ENCODE peak calls at places on chromosomes 4 and X, in eight cellular contexts. One of them, this sample, is unnamed.

GRCh38 chr4:102815981-102816380 is 11.4 kb downstream of the UBE2D3 start:
- DNase-seq in cardiac muscle cell: no peak
- DNase-seq in heart left ventricle: no peak
- DNase-seq in sigmoid colon: no peak
- DNase-seq in mammary epithelial cell: peak
- DNase-seq in caudate nucleus: no peak
- DNase-seq in PC-9: no peak
- DNase-seq in hepatocyte: peak
- DNase-seq in this sample: no peak

GRCh38 chrX:40174594-40175415 is 77.0 kb upstream of the BCOR start:
- DNase-seq in heart left ventricle: peak
- DNase-seq in sigmoid colon: peak
- DNase-seq in caudate nucleus: peak
- DNase-seq in PC-9: peak
- DNase-seq in hepatocyte: peak
- DNase-seq in mammary epithelial cell: no peak
- DNase-seq in cardiac muscle cell: peak
- DNase-seq in this sample: no peak

GRCh38 chr4:25938251-25939186 is 24.5 kb downstream of the SMIM20 start:
- DNase-seq in cardiac muscle cell: no peak
- DNase-seq in caudate nucleus: no peak
- DNase-seq in hepatocyte: no peak
- DNase-seq in heart left ventricle: peak
- DNase-seq in mammary epithelial cell: peak
- DNase-seq in PC-9: no peak
- DNase-seq in sigmoid colon: no peak
- DNase-seq in this sample: peak

GRCh38 chr4:107902715-107903114 is 28.6 kb upstream of the CYP2U1 start:
- DNase-seq in mammary epithelial cell: no peak
- DNase-seq in caudate nucleus: no peak
- DNase-seq in sigmoid colon: no peak
- DNase-seq in hepatocyte: no peak
- DNase-seq in heart left ventricle: no peak
- DNase-seq in PC-9: no peak
- DNase-seq in cardiac muscle cell: no peak
- DNase-seq in this sample: no peak

GRCh38 chr4:89242864-89243740 is 64.5 kb downstream of the GPRIN3 start:
- DNase-seq in cardiac muscle cell: no peak
- DNase-seq in hepatocyte: no peak
- DNase-seq in caudate nucleus: no peak
- DNase-seq in heart left ventricle: no peak
- DNase-seq in sigmoid colon: no peak
- DNase-seq in mammary epithelial cell: no peak
- DNase-seq in PC-9: no peak
- DNase-seq in this sample: no peak

GRCh38 chrX:22534643-22535042 is 261.9 kb downstream of the CBLL2 start:
- DNase-seq in heart left ventricle: no peak
- DNase-seq in PC-9: no peak
- DNase-seq in mammary epithelial cell: peak
- DNase-seq in caudate nucleus: no peak
- DNase-seq in sigmoid colon: no peak
- DNase-seq in hepatocyte: no peak
- DNase-seq in cardiac muscle cell: no peak
- DNase-seq in this sample: peak

GRCh38 chrX:140766024-140766611 is 56.6 kb downstream of the LINC00632 start:
- DNase-seq in sigmoid colon: peak
- DNase-seq in hepatocyte: peak
- DNase-seq in PC-9: peak
- DNase-seq in cardiac muscle cell: peak
- DNase-seq in caudate nucleus: peak
- DNase-seq in mammary epithelial cell: peak
- DNase-seq in heart left ventricle: no peak
- DNase-seq in this sample: no peak

GRCh38 chr4:1399508-1400190 is 6.6 kb downstream of the NKX1-1 start:
- DNase-seq in sigmoid colon: peak
- DNase-seq in mammary epithelial cell: no peak
- DNase-seq in PC-9: no peak
- DNase-seq in cardiac muscle cell: no peak
- DNase-seq in caudate nucleus: no peak
- DNase-seq in hepatocyte: no peak
- DNase-seq in heart left ventricle: no peak
- DNase-seq in this sample: no peak

GRCh38 chrX:1249101-1249887 is 19.3 kb upstream of the CSF2RA start:
- DNase-seq in hepatocyte: peak
- DNase-seq in mammary epithelial cell: no peak
- DNase-seq in heart left ventricle: peak
- DNase-seq in sigmoid colon: peak
- DNase-seq in cardiac muscle cell: peak
- DNase-seq in PC-9: peak
- DNase-seq in caudate nucleus: no peak
- DNase-seq in this sample: no peak

DNA sequence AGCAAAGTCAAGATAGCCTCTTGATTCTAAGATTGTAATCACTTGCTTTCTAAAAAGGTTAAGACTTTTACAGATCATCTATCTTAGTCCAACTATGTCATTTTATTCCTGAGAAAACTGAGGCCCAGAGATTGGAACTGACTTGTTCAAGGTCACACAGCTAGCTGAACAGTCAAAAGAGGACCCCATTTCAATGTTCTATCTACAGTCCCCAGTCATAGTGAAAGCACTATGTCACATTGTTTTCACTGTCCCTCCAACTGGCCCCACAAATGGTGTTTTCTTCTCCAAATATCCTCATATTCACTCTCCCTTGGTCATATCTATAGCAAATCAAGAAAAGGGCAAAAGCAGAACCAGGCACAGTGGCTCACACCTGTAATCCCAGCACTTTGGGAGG is 145.2 kb downstream of the OPHN1 start:
- DNase-seq in cardiac muscle cell: no peak
- DNase-seq in sigmoid colon: no peak
- DNase-seq in hepatocyte: no peak
- DNase-seq in heart left ventricle: no peak
- DNase-seq in PC-9: no peak
- DNase-seq in caudate nucleus: no peak
- DNase-seq in mammary epithelial cell: no peak
- DNase-seq in this sample: no peak
- H3K27ac ChIP-seq in cardiac muscle cell: no peak
- H3K27ac ChIP-seq in sigmoid colon: no peak
- H3K27ac ChIP-seq in hepatocyte: no peak
- H3K27ac ChIP-seq in heart left ventricle: no peak
- H3K27ac ChIP-seq in PC-9: no peak
- H3K27ac ChIP-seq in caudate nucleus: no peak
- H3K27ac ChIP-seq in mammary epithelial cell: no peak
- H3K27ac ChIP-seq in this sample: no peak

GRCh38 chrX:154096140-154097002 is 1.1 kb downstream of the MECP2 start:
- DNase-seq in sigmoid colon: no peak
- DNase-seq in hepatocyte: peak
- DNase-seq in heart left ventricle: peak
- DNase-seq in mammary epithelial cell: peak
- DNase-seq in PC-9: peak
- DNase-seq in cardiac muscle cell: peak
- DNase-seq in caudate nucleus: peak
- DNase-seq in this sample: no peak
- H3K27ac ChIP-seq in sigmoid colon: peak
- H3K27ac ChIP-seq in hepatocyte: peak
- H3K27ac ChIP-seq in heart left ventricle: peak
- H3K27ac ChIP-seq in mammary epithelial cell: peak
- H3K27ac ChIP-seq in PC-9: no peak
- H3K27ac ChIP-seq in cardiac muscle cell: peak
- H3K27ac ChIP-seq in caudate nucleus: peak
- H3K27ac ChIP-seq in this sample: peak

GRCh38 chr4:2482693-2483092 is 13.8 kb downstream of the RNF4 start:
- DNase-seq in mammary epithelial cell: no peak
- DNase-seq in PC-9: no peak
- DNase-seq in sigmoid colon: no peak
- DNase-seq in heart left ventricle: peak
- DNase-seq in caudate nucleus: no peak
- DNase-seq in hepatocyte: no peak
- DNase-seq in cardiac muscle cell: no peak
- DNase-seq in this sample: no peak
- H3K27ac ChIP-seq in mammary epithelial cell: no peak
- H3K27ac ChIP-seq in PC-9: no peak
- H3K27ac ChIP-seq in sigmoid colon: peak
- H3K27ac ChIP-seq in heart left ventricle: peak
- H3K27ac ChIP-seq in caudate nucleus: peak
- H3K27ac ChIP-seq in hepatocyte: no peak
- H3K27ac ChIP-seq in cardiac muscle cell: no peak
- H3K27ac ChIP-seq in this sample: peak

GRCh38 chrX:41300758-41301437 is 33.1 kb upstream of the DDX3X start:
- DNase-seq in hepatocyte: no peak
- DNase-seq in mammary epithelial cell: no peak
- DNase-seq in caudate nucleus: no peak
- DNase-seq in PC-9: no peak
- DNase-seq in cardiac muscle cell: no peak
- DNase-seq in heart left ventricle: no peak
- DNase-seq in sigmoid colon: no peak
- DNase-seq in this sample: peak
- H3K27ac ChIP-seq in hepatocyte: peak
- H3K27ac ChIP-seq in mammary epithelial cell: no peak
- H3K27ac ChIP-seq in caudate nucleus: no peak
- H3K27ac ChIP-seq in PC-9: peak
- H3K27ac ChIP-seq in cardiac muscle cell: no peak
- H3K27ac ChIP-seq in heart left ventricle: no peak
- H3K27ac ChIP-seq in sigmoid colon: no peak
- H3K27ac ChIP-seq in this sample: peak

GRCh38 chrX:43706786-43707185 is 50.7 kb downstream of the MAOA start:
- DNase-seq in mammary epithelial cell: no peak
- DNase-seq in heart left ventricle: no peak
- DNase-seq in hepatocyte: no peak
- DNase-seq in cardiac muscle cell: no peak
- DNase-seq in sigmoid colon: no peak
- DNase-seq in PC-9: no peak
- DNase-seq in caudate nucleus: no peak
- DNase-seq in this sample: no peak

GRCh38 chrX:43707812-43708548 is 51.9 kb downstream of the MAOA start:
- DNase-seq in sigmoid colon: peak
- DNase-seq in caudate nucleus: no peak
- DNase-seq in PC-9: no peak
- DNase-seq in mammary epithelial cell: no peak
- DNase-seq in cardiac muscle cell: no peak
- DNase-seq in hepatocyte: peak
- DNase-seq in heart left ventricle: peak
- DNase-seq in this sample: no peak

GRCh38 chrX:43702660-43703059 is 46.6 kb downstream of the MAOA start:
- DNase-seq in hepatocyte: no peak
- DNase-seq in mammary epithelial cell: no peak
- DNase-seq in cardiac muscle cell: no peak
- DNase-seq in heart left ventricle: no peak
- DNase-seq in PC-9: no peak
- DNase-seq in caudate nucleus: no peak
- DNase-seq in sigmoid colon: no peak
- DNase-seq in this sample: no peak

GRCh38 chrX:43702079-43702524 is 46.0 kb downstream of the MAOA start:
- DNase-seq in caudate nucleus: no peak
- DNase-seq in sigmoid colon: no peak
- DNase-seq in cardiac muscle cell: no peak
- DNase-seq in PC-9: no peak
- DNase-seq in hepatocyte: peak
- DNase-seq in mammary epithelial cell: no peak
- DNase-seq in heart left ventricle: no peak
- DNase-seq in this sample: no peak

DNA sequence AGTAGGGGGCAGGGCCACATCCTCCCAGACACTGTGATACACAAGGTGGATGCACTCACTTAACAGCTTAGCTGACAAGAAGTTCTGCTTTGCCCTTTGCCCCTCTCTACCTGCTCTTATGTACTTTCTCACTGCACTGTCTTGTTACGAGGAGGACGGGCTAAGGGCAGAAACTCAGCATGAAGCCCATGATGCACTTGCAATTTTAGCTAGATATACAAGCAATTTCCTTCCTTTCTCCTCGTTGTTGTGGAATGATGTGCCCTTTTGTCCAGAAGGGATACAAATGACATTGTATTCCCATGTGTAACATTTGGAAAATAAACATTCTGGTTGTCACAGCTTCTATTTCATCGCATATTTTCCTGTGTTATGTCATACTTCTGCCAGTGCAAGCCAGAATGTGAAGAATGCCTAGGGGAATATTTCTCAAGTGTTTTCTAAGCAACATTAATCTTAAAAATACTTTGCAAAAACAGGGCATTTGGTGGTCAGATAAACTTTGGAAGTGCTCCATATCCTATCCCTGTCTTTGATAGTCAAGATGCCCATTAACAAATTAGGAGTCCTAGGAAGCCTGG is 47.2 kb downstream of the MAOA start:
- DNase-seq in PC-9: no peak
- DNase-seq in sigmoid colon: no peak
- DNase-seq in cardiac muscle cell: no peak
- DNase-seq in mammary epithelial cell: no peak
- DNase-seq in heart left ventricle: no peak
- DNase-seq in caudate nucleus: no peak
- DNase-seq in hepatocyte: peak
- DNase-seq in this sample: no peak
- H3K27ac ChIP-seq in PC-9: peak
- H3K27ac ChIP-seq in sigmoid colon: peak
- H3K27ac ChIP-seq in cardiac muscle cell: no peak
- H3K27ac ChIP-seq in mammary epithelial cell: peak
- H3K27ac ChIP-seq in heart left ventricle: peak
- H3K27ac ChIP-seq in caudate nucleus: peak
- H3K27ac ChIP-seq in hepatocyte: peak
- H3K27ac ChIP-seq in this sample: peak